ENCODE peak calls at places on chromosomes 6 and 20, in seven cellular contexts. One of them, this sample, is unnamed.

GRCh38 chr20:38842017-38842416 is 36.5 kb downstream of the PPP1R16B start:
- DNase-seq in Calu3: no peak
- DNase-seq in uterus: no peak
- DNase-seq in retinal pigment epithelial cell: no peak
- DNase-seq in GM12865: peak
- DNase-seq in fibroblast of mammary gland: no peak
- DNase-seq in BJ: no peak
- DNase-seq in this sample: no peak

GRCh38 chr6:144585217-144585814 is 300.2 kb downstream of the UTRN start:
- DNase-seq in Calu3: peak
- DNase-seq in BJ: no peak
- DNase-seq in fibroblast of mammary gland: peak
- DNase-seq in GM12865: peak
- DNase-seq in uterus: no peak
- DNase-seq in retinal pigment epithelial cell: no peak
- DNase-seq in this sample: no peak

GRCh38 chr20:47351643-47352331 is 4.7 kb downstream of the ZMYND8 start:
- DNase-seq in fibroblast of mammary gland: no peak
- DNase-seq in retinal pigment epithelial cell: no peak
- DNase-seq in uterus: no peak
- DNase-seq in GM12865: peak
- DNase-seq in Calu3: no peak
- DNase-seq in BJ: no peak
- DNase-seq in this sample: no peak

GRCh38 chr20:50085481-50086365 is 27.2 kb downstream of the UBE2V1 start:
- DNase-seq in fibroblast of mammary gland: peak
- DNase-seq in BJ: no peak
- DNase-seq in uterus: peak
- DNase-seq in retinal pigment epithelial cell: no peak
- DNase-seq in GM12865: peak
- DNase-seq in Calu3: peak
- DNase-seq in this sample: no peak

GRCh38 chr6:41546866-41547798 is 951 bp downstream of the FOXP4 start:
- DNase-seq in GM12865: peak
- DNase-seq in uterus: peak
- DNase-seq in Calu3: peak
- DNase-seq in retinal pigment epithelial cell: no peak
- DNase-seq in BJ: no peak
- DNase-seq in fibroblast of mammary gland: peak
- DNase-seq in this sample: no peak

GRCh38 chr6:98463038-98463437 is 371.3 kb upstream of the POU3F2 start:
- DNase-seq in Calu3: no peak
- DNase-seq in retinal pigment epithelial cell: no peak
- DNase-seq in uterus: no peak
- DNase-seq in GM12865: no peak
- DNase-seq in BJ: no peak
- DNase-seq in fibroblast of mammary gland: no peak
- DNase-seq in this sample: no peak

GRCh38 chr6:33432546-33432945 is 12.7 kb downstream of the SYNGAP1 start:
- DNase-seq in Calu3: no peak
- DNase-seq in retinal pigment epithelial cell: no peak
- DNase-seq in GM12865: no peak
- DNase-seq in uterus: no peak
- DNase-seq in fibroblast of mammary gland: no peak
- DNase-seq in BJ: no peak
- DNase-seq in this sample: no peak

GRCh38 chr6:139161169-139161568 is 26.3 kb downstream of the HECA start:
- DNase-seq in fibroblast of mammary gland: peak
- DNase-seq in uterus: no peak
- DNase-seq in Calu3: no peak
- DNase-seq in BJ: peak
- DNase-seq in retinal pigment epithelial cell: no peak
- DNase-seq in GM12865: peak
- DNase-seq in this sample: no peak

GRCh38 chr6:55886185-55886836 is 10.9 kb upstream of the BMP5 start:
- DNase-seq in uterus: no peak
- DNase-seq in retinal pigment epithelial cell: no peak
- DNase-seq in BJ: no peak
- DNase-seq in fibroblast of mammary gland: peak
- DNase-seq in Calu3: no peak
- DNase-seq in GM12865: peak
- DNase-seq in this sample: no peak

GRCh38 chr6:5379647-5380242 is 118.4 kb downstream of the FARS2 start:
- DNase-seq in BJ: no peak
- DNase-seq in uterus: no peak
- DNase-seq in GM12865: peak
- DNase-seq in retinal pigment epithelial cell: no peak
- DNase-seq in Calu3: peak
- DNase-seq in fibroblast of mammary gland: peak
- DNase-seq in this sample: no peak

GRCh38 chr6:138833819-138834539 is 38.1 kb downstream of the ECT2L start:
- DNase-seq in GM12865: no peak
- DNase-seq in BJ: no peak
- DNase-seq in Calu3: no peak
- DNase-seq in fibroblast of mammary gland: no peak
- DNase-seq in retinal pigment epithelial cell: peak
- DNase-seq in uterus: peak
- DNase-seq in this sample: no peak

GRCh38 chr20:49603209-49603627 is 35.3 kb upstream of the PTGIS start:
- DNase-seq in retinal pigment epithelial cell: no peak
- DNase-seq in BJ: peak
- DNase-seq in Calu3: peak
- DNase-seq in GM12865: peak
- DNase-seq in uterus: peak
- DNase-seq in fibroblast of mammary gland: peak
- DNase-seq in this sample: no peak

GRCh38 chr6:83257791-83258190 is 64.6 kb downstream of the RWDD2A start:
- DNase-seq in BJ: no peak
- DNase-seq in uterus: no peak
- DNase-seq in Calu3: no peak
- DNase-seq in GM12865: no peak
- DNase-seq in fibroblast of mammary gland: no peak
- DNase-seq in retinal pigment epithelial cell: no peak
- DNase-seq in this sample: no peak

GRCh38 chr6:148947621-148948444 is 201.0 kb downstream of the UST start:
- DNase-seq in Calu3: peak
- DNase-seq in uterus: peak
- DNase-seq in BJ: no peak
- DNase-seq in GM12865: peak
- DNase-seq in retinal pigment epithelial cell: peak
- DNase-seq in fibroblast of mammary gland: peak
- DNase-seq in this sample: peak

GRCh38 chr6:12022903-12023522 is 10.9 kb downstream of the HIVEP1 start:
- DNase-seq in GM12865: no peak
- DNase-seq in BJ: no peak
- DNase-seq in Calu3: no peak
- DNase-seq in fibroblast of mammary gland: no peak
- DNase-seq in uterus: no peak
- DNase-seq in retinal pigment epithelial cell: no peak
- DNase-seq in this sample: no peak

GRCh38 chr6:106973018-106973840 is 1.3 kb downstream of the CD24 start:
- DNase-seq in retinal pigment epithelial cell: no peak
- DNase-seq in fibroblast of mammary gland: no peak
- DNase-seq in BJ: no peak
- DNase-seq in GM12865: no peak
- DNase-seq in Calu3: peak
- DNase-seq in uterus: no peak
- DNase-seq in this sample: no peak

GRCh38 chr20:49562341-49563014 is 5.5 kb downstream of the PTGIS start:
- DNase-seq in GM12865: no peak
- DNase-seq in retinal pigment epithelial cell: peak
- DNase-seq in fibroblast of mammary gland: peak
- DNase-seq in Calu3: peak
- DNase-seq in BJ: peak
- DNase-seq in uterus: peak
- DNase-seq in this sample: peak

GRCh38 chr6:167736486-167737204 is 90.1 kb upstream of the AFDN start:
- DNase-seq in GM12865: no peak
- DNase-seq in uterus: no peak
- DNase-seq in Calu3: no peak
- DNase-seq in BJ: no peak
- DNase-seq in fibroblast of mammary gland: no peak
- DNase-seq in retinal pigment epithelial cell: no peak
- DNase-seq in this sample: peak

GRCh38 chr6:108247965-108248536 is 12.8 kb downstream of the SNX3 start:
- DNase-seq in uterus: no peak
- DNase-seq in GM12865: no peak
- DNase-seq in fibroblast of mammary gland: no peak
- DNase-seq in retinal pigment epithelial cell: no peak
- DNase-seq in Calu3: no peak
- DNase-seq in BJ: no peak
- DNase-seq in this sample: no peak
- TF ChIP-seq CTCF in uterus: no peak
- TF ChIP-seq CTCF in GM12865: no peak
- TF ChIP-seq CTCF in fibroblast of mammary gland: no peak
- TF ChIP-seq CTCF in retinal pigment epithelial cell: no peak
- TF ChIP-seq CTCF in Calu3: no peak
- TF ChIP-seq CTCF in BJ: no peak
- TF ChIP-seq CTCF in this sample: no peak

DNA sequence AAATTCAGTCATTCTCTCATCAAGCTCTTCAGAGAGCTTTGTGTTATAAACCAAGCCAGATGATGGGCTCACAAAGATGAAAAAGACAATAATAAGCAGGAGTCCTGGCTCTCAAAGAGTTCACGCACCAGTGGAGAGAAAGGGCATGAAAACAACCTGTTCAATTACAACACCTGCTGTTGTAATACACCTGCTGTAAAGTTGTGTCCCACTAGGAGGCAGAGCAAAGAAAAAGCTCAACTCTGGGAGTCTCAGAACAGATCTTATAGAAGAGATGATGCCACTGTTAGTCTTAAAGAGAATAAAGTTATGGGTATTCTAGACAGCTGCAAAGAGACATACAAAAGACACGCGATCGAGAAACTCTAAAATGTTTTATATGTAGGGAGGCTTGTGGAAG is 100.6 kb downstream of the DCDC2 start:
- DNase-seq in uterus: no peak
- DNase-seq in BJ: no peak
- DNase-seq in fibroblast of mammary gland: no peak
- DNase-seq in retinal pigment epithelial cell: no peak
- DNase-seq in Calu3: no peak
- DNase-seq in GM12865: no peak
- DNase-seq in this sample: no peak
- TF ChIP-seq CTCF in uterus: no peak
- TF ChIP-seq CTCF in BJ: no peak
- TF ChIP-seq CTCF in fibroblast of mammary gland: no peak
- TF ChIP-seq CTCF in retinal pigment epithelial cell: peak
- TF ChIP-seq CTCF in Calu3: peak
- TF ChIP-seq CTCF in GM12865: no peak
- TF ChIP-seq CTCF in this sample: no peak

GRCh38 chr20:25017257-25017803 is 24.8 kb upstream of the APMAP start:
- DNase-seq in fibroblast of mammary gland: no peak
- DNase-seq in GM12865: no peak
- DNase-seq in BJ: no peak
- DNase-seq in retinal pigment epithelial cell: no peak
- DNase-seq in Calu3: peak
- DNase-seq in uterus: no peak
- DNase-seq in this sample: peak
- TF ChIP-seq CTCF in fibroblast of mammary gland: no peak
- TF ChIP-seq CTCF in GM12865: no peak
- TF ChIP-seq CTCF in BJ: no peak
- TF ChIP-seq CTCF in retinal pigment epithelial cell: no peak
- TF ChIP-seq CTCF in Calu3: no peak
- TF ChIP-seq CTCF in uterus: no peak
- TF ChIP-seq CTCF in this sample: no peak

DNA sequence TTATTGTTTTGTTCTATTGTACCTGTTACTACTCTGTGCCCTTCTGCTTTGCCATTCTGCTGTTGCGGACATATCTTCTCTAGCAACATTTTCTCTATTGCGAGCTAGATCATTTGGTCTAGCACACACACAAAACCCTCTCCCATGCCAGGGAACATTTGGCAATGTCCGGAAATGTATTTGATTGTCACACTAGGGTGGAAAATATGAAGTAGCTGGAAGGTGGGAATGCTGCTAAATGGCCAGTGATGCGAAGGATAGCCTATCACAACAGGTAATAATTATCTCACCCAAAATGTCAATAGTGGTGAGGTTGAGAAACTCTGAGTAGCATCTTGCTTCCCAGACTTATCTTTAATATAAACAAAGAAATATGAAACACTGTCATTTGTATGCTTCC is 331.9 kb downstream of the HTR1B start:
- DNase-seq in GM12865: no peak
- DNase-seq in Calu3: no peak
- DNase-seq in uterus: no peak
- DNase-seq in fibroblast of mammary gland: no peak
- DNase-seq in BJ: no peak
- DNase-seq in retinal pigment epithelial cell: no peak
- DNase-seq in this sample: no peak
- TF ChIP-seq CTCF in GM12865: no peak
- TF ChIP-seq CTCF in Calu3: no peak
- TF ChIP-seq CTCF in uterus: no peak
- TF ChIP-seq CTCF in fibroblast of mammary gland: no peak
- TF ChIP-seq CTCF in BJ: no peak
- TF ChIP-seq CTCF in retinal pigment epithelial cell: no peak
- TF ChIP-seq CTCF in this sample: no peak

GRCh38 chr20:59526242-59527225 is 77.8 kb upstream of the PHACTR3 start:
- DNase-seq in BJ: no peak
- DNase-seq in Calu3: no peak
- DNase-seq in GM12865: no peak
- DNase-seq in fibroblast of mammary gland: no peak
- DNase-seq in uterus: no peak
- DNase-seq in retinal pigment epithelial cell: no peak
- DNase-seq in this sample: no peak
- TF ChIP-seq CTCF in BJ: peak
- TF ChIP-seq CTCF in Calu3: peak
- TF ChIP-seq CTCF in GM12865: no peak
- TF ChIP-seq CTCF in fibroblast of mammary gland: no peak
- TF ChIP-seq CTCF in uterus: no peak
- TF ChIP-seq CTCF in retinal pigment epithelial cell: peak
- TF ChIP-seq CTCF in this sample: no peak

DNA sequence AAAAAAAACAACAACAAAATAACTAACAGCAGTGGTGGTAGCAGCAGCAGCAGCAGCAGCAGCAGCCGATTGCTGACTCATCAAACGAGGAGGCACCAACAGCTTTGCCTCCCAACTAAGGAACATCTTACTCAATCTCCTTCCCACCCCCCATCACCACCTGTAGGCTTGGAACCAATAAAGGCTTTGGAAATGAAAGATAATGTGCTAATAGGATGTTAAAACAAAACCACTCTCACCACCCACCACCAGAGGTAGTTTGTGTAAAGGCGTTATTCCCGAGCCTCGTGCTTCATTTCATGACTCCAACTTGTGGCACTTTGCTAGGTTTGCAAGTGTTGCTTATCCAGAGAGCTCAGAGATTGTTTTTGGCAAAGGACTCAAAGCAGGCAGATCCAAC is 346.5 kb downstream of the CD83 start:
- DNase-seq in BJ: no peak
- DNase-seq in fibroblast of mammary gland: peak
- DNase-seq in uterus: no peak
- DNase-seq in retinal pigment epithelial cell: no peak
- DNase-seq in GM12865: no peak
- DNase-seq in Calu3: no peak
- DNase-seq in this sample: no peak
- TF ChIP-seq CTCF in BJ: no peak
- TF ChIP-seq CTCF in fibroblast of mammary gland: peak
- TF ChIP-seq CTCF in uterus: peak
- TF ChIP-seq CTCF in retinal pigment epithelial cell: no peak
- TF ChIP-seq CTCF in GM12865: no peak
- TF ChIP-seq CTCF in Calu3: no peak
- TF ChIP-seq CTCF in this sample: no peak

GRCh38 chr6:16228709-16229665 is 9.4 kb upstream of the GMPR start:
- DNase-seq in retinal pigment epithelial cell: no peak
- DNase-seq in BJ: no peak
- DNase-seq in Calu3: no peak
- DNase-seq in GM12865: no peak
- DNase-seq in uterus: no peak
- DNase-seq in fibroblast of mammary gland: no peak
- DNase-seq in this sample: no peak
- TF ChIP-seq CTCF in retinal pigment epithelial cell: no peak
- TF ChIP-seq CTCF in BJ: no peak
- TF ChIP-seq CTCF in Calu3: no peak
- TF ChIP-seq CTCF in GM12865: peak
- TF ChIP-seq CTCF in uterus: no peak
- TF ChIP-seq CTCF in fibroblast of mammary gland: no peak
- TF ChIP-seq CTCF in this sample: no peak